ENCODE peak calls at places on chromosomes 5 and 9, in five cellular contexts. P, T, M, L and F are unnamed samples.

GRCh38 chr9:73200694-73201432 is 49.2 kb downstream of the ANXA1 start:
- DNase-seq in P (no peak), T (no peak), M (no peak), L (no peak), F (no peak)

GRCh38 chr9:132804576-132805295 is 73.3 kb downstream of the AK8 start:
- DNase-seq in P (no peak), T (no peak), M (no peak), L (no peak), F (no peak)

GRCh38 chr5:146967646-146968045 is 89.1 kb upstream of the PPP2R2B start:
- DNase-seq in P (no peak), T (no peak), M (no peak), L (no peak), F (no peak)

GRCh38 chr5:57779383-57780223 is 297.0 kb upstream of the ACTBL2 start:
- DNase-seq in P (peak; percentile 29), T (peak; percentile 30), M (no peak), L (peak; percentile 45), F (no peak)

GRCh38 chr5:1163366-1163765 is 38.0 kb upstream of the SLC6A19 start:
- DNase-seq in P (no peak), T (no peak), M (no peak), L (no peak), F (no peak)

GRCh38 chr5:171872666-171873065 is 87.0 kb downstream of the SMIM23 start:
- DNase-seq in P (no peak), T (no peak), M (no peak), L (no peak), F (no peak)

GRCh38 chr9:35792044-35792813 is 838 bp downstream of the NPR2 start:
- DNase-seq in P (no peak), T (no peak), M (peak; percentile 33), L (no peak), F (no peak)

GRCh38 chr9:125631391-125632085 is 75.5 kb downstream of the MAPKAP1 start:
- DNase-seq in P (peak; percentile 30), T (no peak), M (no peak), L (no peak), F (no peak)

GRCh38 chr9:78393340-78393739 is 96.4 kb downstream of the PSAT1 start:
- DNase-seq in P (no peak), T (no peak), M (no peak), L (no peak), F (no peak)

DNA sequence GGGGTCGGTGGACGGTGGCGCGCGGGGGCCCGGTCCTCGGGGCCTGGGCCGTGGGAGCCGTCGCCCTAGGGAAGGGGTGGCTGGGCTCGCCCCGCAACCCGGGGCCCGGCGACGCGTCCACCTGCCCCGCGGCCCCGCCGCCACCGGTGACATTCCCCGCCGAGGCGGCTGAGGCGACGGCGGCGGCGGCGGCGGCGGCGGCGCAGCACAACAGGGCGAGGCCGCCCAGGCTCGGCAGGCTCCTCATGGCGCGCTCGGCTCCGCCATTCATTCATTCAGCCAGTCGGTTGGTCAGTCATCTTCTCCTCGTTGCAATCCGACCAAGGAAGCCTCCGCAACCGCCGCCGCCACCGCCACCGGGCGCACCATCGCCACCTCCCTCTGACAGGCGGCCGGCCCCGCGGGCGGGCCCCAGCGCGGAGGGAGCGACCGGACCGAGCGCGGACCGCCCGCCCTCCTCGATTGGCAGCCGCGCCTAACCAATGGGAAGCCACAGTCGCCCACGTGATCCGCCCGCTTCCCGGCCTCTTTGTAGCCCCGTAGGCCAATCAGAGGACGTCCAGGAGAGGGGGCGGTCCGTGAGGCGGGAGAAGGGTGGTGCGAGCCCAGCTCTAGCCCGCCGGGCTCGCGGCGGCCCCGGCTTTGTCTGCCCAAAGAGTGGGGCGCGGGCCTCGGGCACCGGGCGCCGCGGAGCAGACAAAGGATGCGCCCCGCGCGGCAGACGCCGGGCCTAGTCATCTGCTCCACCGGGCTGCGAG is at the start of gene MEGF9:
- DNase-seq in P (peak; percentile 99), T (peak; percentile 99), M (peak; percentile 99), L (peak; percentile 99), F (peak; percentile 98)
- TF ChIP-seq POLR2A in P (peak; percentile 39), T (peak; percentile 62), M (peak; percentile 88), L (peak; percentile 77), F (peak; percentile 84)

GRCh38 chr5:150154618-150155134 is 969 bp downstream of the PDGFRB start:
- DNase-seq in P (no peak), T (no peak), M (no peak), L (no peak), F (no peak)
- H3K27ac ChIP-seq in P (peak overlapping the region; percentile 91), T (peak overlapping the region; percentile 77), M (peak overlapping the region; percentile 87), L (peak overlapping the region; percentile 34), F (peak overlapping the region; percentile 97)

GRCh38 chr9:137352511-137353222 is 50.6 kb upstream of the NRARP start:
- DNase-seq in P (no peak), T (no peak), M (no peak), L (no peak), F (no peak)

GRCh38 chr9:137349471-137350033 is 47.5 kb upstream of the NRARP start:
- DNase-seq in P (no peak), T (no peak), M (no peak), L (no peak), F (no peak)

GRCh38 chr9:137351781-137352501 is 49.9 kb upstream of the NRARP start:
- DNase-seq in P (no peak), T (no peak), M (no peak), L (no peak), F (no peak)

GRCh38 chr9:137348781-137349470 is 46.9 kb upstream of the NRARP start:
- DNase-seq in P (no peak), T (no peak), M (no peak), L (no peak), F (no peak)

DNA sequence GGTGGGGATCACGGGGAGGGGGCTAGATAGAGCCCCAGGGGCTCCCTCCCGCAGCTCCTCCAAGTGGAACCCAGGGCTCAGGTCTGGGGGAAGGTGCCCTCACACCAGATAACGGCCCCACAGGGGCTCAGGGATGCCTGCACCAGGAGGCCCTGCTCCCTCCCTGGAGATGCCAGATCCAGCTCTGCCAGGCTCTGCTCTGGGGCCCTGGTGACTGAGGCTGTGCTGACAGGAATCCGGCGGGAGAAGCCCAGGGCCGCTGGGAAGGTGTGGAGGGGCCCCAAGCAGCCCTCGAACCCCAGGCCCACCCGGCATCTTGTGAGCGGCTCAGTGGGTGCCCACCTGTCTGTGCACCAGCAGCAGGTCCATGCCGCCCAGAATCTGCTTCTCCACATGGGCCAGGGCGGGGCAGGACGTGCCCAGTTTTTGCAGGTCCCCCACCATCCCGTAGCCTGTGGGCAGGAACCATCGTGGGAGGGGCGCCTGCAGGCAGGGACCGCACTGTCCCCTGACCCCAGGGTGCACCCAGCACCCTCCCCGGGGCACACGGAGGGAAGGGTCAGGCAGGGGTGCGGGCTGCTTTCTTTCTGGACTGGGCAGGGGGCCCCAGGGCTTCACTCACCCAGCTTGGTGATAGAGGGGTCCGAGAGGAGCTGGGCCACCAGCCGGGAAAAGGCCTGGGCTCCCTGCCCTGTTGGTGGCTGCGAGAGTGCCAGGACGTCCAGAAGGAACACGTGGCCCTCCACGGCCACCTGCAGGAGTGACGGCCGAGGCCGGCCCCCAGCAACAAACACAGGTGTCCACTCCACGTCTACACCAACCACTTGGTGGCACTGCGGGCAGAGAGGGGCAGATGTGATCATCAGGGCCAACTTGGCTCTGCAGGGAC is 48.9 kb upstream of the NRARP start:
- DNase-seq in P (no peak), T (no peak), M (no peak), L (no peak), F (no peak)
- H3K9me3 ChIP-seq in P (peaks cover 7% of the 10 kb centered on the region), T (no peaks in the 10 kb centered on the region), M (peaks cover 12% of the 10 kb centered on the region), L (no peaks in the 10 kb centered on the region), F (peaks cover 3% of the 10 kb centered on the region)

GRCh38 chr5:95823241-95823737 is 763 bp upstream of the GLRX start:
- DNase-seq in P (no peak), T (no peak), M (no peak), L (no peak), F (no peak)
- TF ChIP-seq POLR2A in P (no peak), T (no peak), M (no peak), L (no peak), F (no peak)